ENCODE peak calls at places on chromosome 20, in seven cellular contexts. P is A673; G is PC-3; C is H9; T is H1; I is ovary; A is CD8-positive, alpha-beta T cell. N is an unnamed sample. For H3K4me1, the result is how much of the 10 kb centered on the place peaks cover.

GRCh38 chr20:1824177-1824576 is 71.0 kb upstream of the SIRPA start:
- DNase-seq in P (no peak), G (no peak), C (no peak), T (no peak), I (no peak), A (no peak), N (no peak)

GRCh38 chr20:44701889-44702288 is 13.3 kb upstream of the CCN5 start:
- DNase-seq in P (no peak), G (no peak), C (no peak), T (no peak), I (no peak), A (no peak), N (no peak)

GRCh38 chr20:44218441-44218840 is 7.9 kb upstream of the OSER1 start:
- DNase-seq in P (no peak), G (no peak), C (no peak), T (no peak), I (no peak), A (peak), N (no peak)

GRCh38 chr20:35369804-35370203 is 42.0 kb downstream of the UQCC1 start:
- DNase-seq in P (no peak), G (no peak), C (no peak), T (no peak), I (no peak), A (no peak), N (no peak)

GRCh38 chr20:54093423-54094267 is 23.3 kb upstream of the BCAS1 start:
- DNase-seq in P (peak), G (no peak), C (no peak), T (no peak), I (no peak), A (no peak), N (no peak)

GRCh38 chr20:17569616-17570346 is at the start of gene DSTN:
- DNase-seq in P (peak), G (peak), C (peak), T (peak), I (peak), A (peak), N (peak)

GRCh38 chr20:54122189-54122588 is 51.6 kb downstream of the CYP24A1 start:
- DNase-seq in P (no peak), G (peak), C (no peak), T (no peak), I (no peak), A (no peak), N (no peak)

GRCh38 chr20:50533061-50533460 is 22.9 kb downstream of the PTPN1 start:
- DNase-seq in P (no peak), G (peak), C (no peak), T (no peak), I (no peak), A (no peak), N (no peak)

GRCh38 chr20:43904195-43904594 is 10.5 kb upstream of the TOX2 start:
- DNase-seq in P (no peak), G (no peak), C (no peak), T (no peak), I (no peak), A (no peak), N (no peak)

GRCh38 chr20:8860011-8860495 is 208.8 kb upstream of the PLCB4 start:
- DNase-seq in P (peak), G (peak), C (no peak), T (no peak), I (no peak), A (no peak), N (no peak)

GRCh38 chr20:52171025-52171424 is 20.6 kb downstream of the ZFP64 start:
- DNase-seq in P (no peak), G (no peak), C (no peak), T (no peak), I (no peak), A (no peak), N (no peak)

GRCh38 chr20:13736792-13737191 is 47.9 kb downstream of the ESF1 start:
- DNase-seq in P (no peak), G (no peak), C (no peak), T (no peak), I (no peak), A (no peak), N (no peak)

GRCh38 chr20:33730946-33731692 is 677 bp upstream of the ZNF341 start:
- DNase-seq in P (no peak), G (no peak), C (no peak), T (no peak), I (no peak), A (peak), N (no peak)

GRCh38 chr20:32232487-32232886 is 24.8 kb downstream of the POFUT1 start:
- DNase-seq in P (no peak), G (no peak), C (no peak), T (no peak), I (no peak), A (no peak), N (no peak)

GRCh38 chr20:25574411-25574810 is 10.9 kb downstream of the NINL start:
- DNase-seq in P (peak), G (peak), C (no peak), T (no peak), I (no peak), A (no peak), N (no peak)

GRCh38 chr20:37600486-37600885 is 72.8 kb upstream of the BLCAP start:
- DNase-seq in P (no peak), G (no peak), C (no peak), T (no peak), I (no peak), A (no peak), N (no peak)

GRCh38 chr20:2290486-2290885 is 5.3 kb upstream of the TGM3 start:
- DNase-seq in P (no peak), G (no peak), C (no peak), T (no peak), I (no peak), A (no peak), N (no peak)

GRCh38 chr20:53883098-53883762 is 187.2 kb downstream of the BCAS1 start:
- DNase-seq in P (no peak), G (peak), C (no peak), T (no peak), I (no peak), A (no peak), N (no peak)

GRCh38 chr20:3654326-3655031 is 8.7 kb downstream of the GFRA4 start:
- DNase-seq in P (no peak), G (no peak), C (no peak), T (no peak), I (no peak), A (no peak), N (no peak)

GRCh38 chr20:49990310-49990720 is 7.5 kb downstream of the SNAI1 start:
- DNase-seq in P (no peak), G (no peak), C (no peak), T (no peak), I (no peak), A (no peak), N (no peak)

GRCh38 chr20:34165246-34165645 is 53.2 kb upstream of the EIF2S2 start:
- DNase-seq in P (peak), G (no peak), C (no peak), T (no peak), I (no peak), A (no peak), N (no peak)

GRCh38 chr20:13868331-13868730 is 83.5 kb downstream of the NDUFAF5 start:
- DNase-seq in P (peak), G (no peak), C (no peak), T (no peak), I (no peak), A (no peak), N (no peak)

GRCh38 chr20:60331688-60332300 is 373.6 kb downstream of the CDH26 start:
- DNase-seq in P (no peak), G (no peak), C (no peak), T (no peak), I (no peak), A (no peak), N (no peak)

GRCh38 chr20:54650201-54650722 is 174.9 kb downstream of the DOK5 start:
- DNase-seq in P (no peak), G (no peak), C (no peak), T (no peak), I (no peak), A (no peak), N (no peak)

GRCh38 chr20:49106332-49106731 is 60.2 kb downstream of the CSE1L start:
- DNase-seq in P (no peak), G (no peak), C (no peak), T (no peak), I (no peak), A (no peak), N (no peak)

GRCh38 chr20:50427740-50428462 is 82.3 kb upstream of the PTPN1 start:
- DNase-seq in P (no peak), G (no peak), C (no peak), T (no peak), I (no peak), A (no peak), N (peak)

GRCh38 chr20:10521068-10521834 is 86.1 kb downstream of the SLX4IP start:
- DNase-seq in P (peak), G (peak), C (no peak), T (no peak), I (no peak), A (no peak), N (no peak)

GRCh38 chr20:62473200-62473585 is 2.6 kb downstream of the GATA5 start:
- DNase-seq in P (no peak), G (no peak), C (no peak), T (no peak), I (no peak), A (no peak), N (no peak)

GRCh38 chr20:38633577-38634093 is 32.0 kb downstream of the ARHGAP40 start:
- DNase-seq in P (peak), G (peak), C (peak), T (peak), I (no peak), A (peak), N (peak)

GRCh38 chr20:10985536-10985935 is 311.7 kb upstream of the JAG1 start:
- DNase-seq in P (no peak), G (peak), C (no peak), T (no peak), I (no peak), A (no peak), N (no peak)

GRCh38 chr20:57552471-57552870 is 8.4 kb upstream of the PCK1 start:
- DNase-seq in P (no peak), G (no peak), C (no peak), T (no peak), I (no peak), A (no peak), N (no peak)

GRCh38 chr20:57556980-57557274 is 4.0 kb upstream of the PCK1 start:
- DNase-seq in P (no peak), G (no peak), C (no peak), T (no peak), I (no peak), A (no peak), N (no peak)

GRCh38 chr20:57555457-57556184 is 5.3 kb upstream of the PCK1 start:
- DNase-seq in P (no peak), G (no peak), C (no peak), T (no peak), I (no peak), A (no peak), N (no peak)

GRCh38 chr20:57557926-57558613 is 2.8 kb upstream of the PCK1 start:
- DNase-seq in P (no peak), G (no peak), C (no peak), T (no peak), I (no peak), A (no peak), N (no peak)

GRCh38 chr20:57553376-57554018 is 7.4 kb upstream of the PCK1 start:
- DNase-seq in P (no peak), G (no peak), C (no peak), T (no peak), I (no peak), A (no peak), N (no peak)
- H3K4me1 ChIP-seq in P (under half), G (under half), C (under half), T (under half), I (under half), A (under half), N (under half)

GRCh38 chr20:19903168-19903676 is 113.9 kb upstream of the NAA20 start:
- DNase-seq in P (peak), G (no peak), C (no peak), T (no peak), I (no peak), A (no peak), N (no peak)
- TF ChIP-seq CTCF in P (peak), G (no peak), C (no peak), T (no peak), I (peak), A (no peak), N (no peak)

GRCh38 chr20:41242807-41243206 is 74.7 kb downstream of the ZHX3 start:
- DNase-seq in P (no peak), G (no peak), C (no peak), T (no peak), I (no peak), A (no peak), N (no peak)

GRCh38 chr20:41248371-41249024 is 69.0 kb downstream of the ZHX3 start:
- DNase-seq in P (no peak), G (peak), C (no peak), T (no peak), I (no peak), A (no peak), N (no peak)

GRCh38 chr20:41247523-41248370 is 69.8 kb downstream of the ZHX3 start:
- DNase-seq in P (no peak), G (no peak), C (no peak), T (no peak), I (no peak), A (no peak), N (no peak)

GRCh38 chr20:41242352-41242751 is 75.2 kb downstream of the ZHX3 start:
- DNase-seq in P (no peak), G (no peak), C (no peak), T (no peak), I (no peak), A (no peak), N (no peak)

GRCh38 chr20:41245086-41245707 is 72.3 kb downstream of the ZHX3 start:
- DNase-seq in P (no peak), G (no peak), C (peak), T (peak), I (no peak), A (no peak), N (no peak)
- H3K4me1 ChIP-seq in P (under half), G (under half), C (under half), T (under half), I (under half), A (under half), N (half or more)

DNA sequence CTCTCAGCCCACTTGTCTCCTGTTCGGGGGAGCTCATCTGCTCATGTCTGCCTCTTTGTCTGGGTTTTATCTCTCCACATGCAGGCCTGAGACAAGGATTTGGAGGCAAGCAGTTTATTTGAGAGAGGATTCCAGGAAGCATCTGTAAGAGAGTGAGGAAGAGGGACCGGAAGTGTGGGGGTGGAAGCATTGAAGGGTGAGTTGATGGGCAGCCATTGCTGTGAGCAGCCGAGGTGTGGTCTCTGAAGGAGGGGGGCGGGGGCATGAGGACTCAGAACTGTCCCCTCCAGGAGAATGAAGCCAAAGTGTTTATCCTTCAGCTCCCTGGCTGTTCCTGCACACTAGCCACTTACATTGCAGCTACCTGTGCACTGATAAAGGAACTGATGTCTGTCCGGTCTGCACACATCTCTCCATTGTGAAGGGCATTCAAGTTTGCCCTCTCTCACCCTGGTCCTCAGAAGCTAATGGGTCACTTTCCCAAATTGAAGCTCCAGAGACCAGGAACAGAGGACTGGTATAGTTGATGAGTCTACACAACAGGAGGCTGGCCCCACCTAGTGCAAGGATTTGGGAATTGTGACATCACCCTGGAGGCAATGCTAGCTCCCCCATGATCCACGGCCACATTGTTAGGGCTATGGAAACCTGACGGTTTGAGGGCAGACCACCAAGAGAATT is 100.5 kb upstream of the FOXA2 start:
- DNase-seq in P (peak), G (peak), C (no peak), T (no peak), I (no peak), A (no peak), N (no peak)
- TF ChIP-seq CTCF in P (no peak), G (peak), C (peak), T (no peak), I (no peak), A (no peak), N (no peak)

GRCh38 chr20:16100767-16101166 is 472.5 kb downstream of the KIF16B start:
- DNase-seq in P (no peak), G (no peak), C (no peak), T (no peak), I (no peak), A (no peak), N (no peak)
- H3K4me1 ChIP-seq in P (under half), G (under half), C (under half), T (under half), I (under half), A (under half), N (under half)

GRCh38 chr20:45933231-45934045 is 1.0 kb upstream of the PCIF1 start:
- DNase-seq in P (peak), G (peak), C (peak), T (peak), I (peak), A (peak), N (peak)
- TF ChIP-seq CTCF in P (peak), G (peak), C (peak), T (no peak), I (peak), A (no peak), N (peak)

N was measured in psoas muscle.